ENCODE peak calls at places on chromosome 15, in ten cellular contexts. R is lung, H is AG09309, Y is K562, E is BJ, B is coronary artery, J is breast epithelium, G is OCI-LY7, X is thoracic aorta, F is Panc1. C is an unnamed sample.

GRCh38 chr15:31456329-31457060 is 129.9 kb downstream of the KLF13 start:
- DNase-seq in H (no peak), J (no peak), R (no peak), E (no peak), B (peak; percentile 67), F (no peak), Y (no peak), G (no peak), X (no peak), C (no peak)

GRCh38 chr15:59457103-59457502 is 19.1 kb downstream of the FAM81A start:
- DNase-seq in Y (no peak), X (no peak), B (no peak), J (no peak), E (no peak), G (no peak), F (no peak), R (no peak), H (no peak), C (no peak)

GRCh38 chr15:69060744-69061143 is 46.2 kb downstream of the NOX5 start:
- DNase-seq in Y (no peak), B (no peak), X (no peak), R (no peak), H (no peak), F (no peak), J (no peak), E (no peak), G (peak; percentile 52), C (no peak)

GRCh38 chr15:32718822-32719716 is 1.3 kb downstream of the GREM1 start:
- DNase-seq in J (no peak), B (no peak), H (no peak), G (no peak), Y (no peak), F (no peak), E (no peak), X (no peak), R (no peak), C (peak; percentile 61)

GRCh38 chr15:95712785-95713184 is 617.7 kb upstream of the NR2F2 start:
- DNase-seq in F (no peak), J (no peak), H (no peak), E (no peak), R (no peak), Y (no peak), X (no peak), B (no peak), G (no peak), C (no peak)

GRCh38 chr15:34796847-34797246 is 1.5 kb upstream of the ACTC1 start:
- DNase-seq in X (no peak), Y (no peak), B (no peak), G (no peak), J (no peak), F (no peak), E (no peak), H (no peak), R (no peak), C (no peak)

GRCh38 chr15:95024388-95024787 is 793.0 kb downstream of the MCTP2 start:
- DNase-seq in R (no peak), F (no peak), B (no peak), E (no peak), G (peak; percentile 19), J (no peak), H (no peak), Y (peak; percentile 47), X (no peak), C (no peak)

GRCh38 chr15:51726302-51727073 is 11.0 kb downstream of the LYSMD2 start:
- DNase-seq in E (peak; percentile 40), X (no peak), R (no peak), J (no peak), H (peak; percentile 38), G (no peak), F (no peak), B (no peak), Y (peak; percentile 84), C (peak; percentile 18)

GRCh38 chr15:39919740-39920509 is at the start of gene GPR176:
- DNase-seq in R (peak; percentile 31), F (no peak), H (peak; percentile 69), B (peak; percentile 89), G (no peak), Y (no peak), J (no peak), X (peak; percentile 25), E (peak; percentile 54), C (peak; percentile 56)

GRCh38 chr15:79192462-79193036 is 90.0 kb upstream of the ANKRD34C start:
- DNase-seq in R (no peak), G (no peak), J (no peak), X (no peak), H (peak; percentile 20), E (peak; percentile 24), B (no peak), Y (no peak), F (no peak), C (no peak)

GRCh38 chr15:39144051-39144450 is 436.8 kb upstream of the THBS1 start:
- DNase-seq in B (no peak), G (no peak), X (no peak), Y (no peak), F (no peak), E (no peak), J (no peak), R (no peak), H (no peak), C (no peak)

GRCh38 chr15:74398183-74398582 is 30.7 kb upstream of the CYP11A1 start:
- DNase-seq in Y (no peak), G (no peak), R (no peak), E (no peak), H (no peak), X (no peak), F (no peak), B (no peak), J (no peak), C (no peak)

GRCh38 chr15:80855206-80855605 is 76.0 kb downstream of the CEMIP start:
- DNase-seq in H (no peak), E (no peak), R (no peak), X (no peak), G (no peak), J (no peak), Y (no peak), B (no peak), F (no peak), C (no peak)

GRCh38 chr15:76393614-76394013 is 57.0 kb downstream of the ISL2 start:
- DNase-seq in G (no peak), F (no peak), B (no peak), R (no peak), Y (no peak), J (no peak), X (no peak), E (no peak), H (no peak), C (no peak)

GRCh38 chr15:57306944-57307411 is 69.3 kb upstream of the CGNL1 start:
- DNase-seq in J (no peak), E (no peak), G (no peak), H (no peak), X (no peak), F (no peak), Y (no peak), R (no peak), B (peak; percentile 69), C (no peak)
- TF ChIP-seq CTCF in J (no peak), E (no peak), G (no peak), H (no peak), X (no peak), F (no peak), Y (no peak), R (no peak), B (no peak), C (no peak)

GRCh38 chr15:44711089-44711355 is at the start of gene PATL2:
- DNase-seq in G (no peak), B (no peak), X (no peak), R (no peak), E (no peak), Y (no peak), J (no peak), F (no peak), H (no peak), C (no peak)
- TF ChIP-seq CTCF in G (no peak), B (no peak), X (peak; percentile 4), R (no peak), E (no peak), Y (no peak), J (no peak), F (no peak), H (no peak), C (no peak)

DNA sequence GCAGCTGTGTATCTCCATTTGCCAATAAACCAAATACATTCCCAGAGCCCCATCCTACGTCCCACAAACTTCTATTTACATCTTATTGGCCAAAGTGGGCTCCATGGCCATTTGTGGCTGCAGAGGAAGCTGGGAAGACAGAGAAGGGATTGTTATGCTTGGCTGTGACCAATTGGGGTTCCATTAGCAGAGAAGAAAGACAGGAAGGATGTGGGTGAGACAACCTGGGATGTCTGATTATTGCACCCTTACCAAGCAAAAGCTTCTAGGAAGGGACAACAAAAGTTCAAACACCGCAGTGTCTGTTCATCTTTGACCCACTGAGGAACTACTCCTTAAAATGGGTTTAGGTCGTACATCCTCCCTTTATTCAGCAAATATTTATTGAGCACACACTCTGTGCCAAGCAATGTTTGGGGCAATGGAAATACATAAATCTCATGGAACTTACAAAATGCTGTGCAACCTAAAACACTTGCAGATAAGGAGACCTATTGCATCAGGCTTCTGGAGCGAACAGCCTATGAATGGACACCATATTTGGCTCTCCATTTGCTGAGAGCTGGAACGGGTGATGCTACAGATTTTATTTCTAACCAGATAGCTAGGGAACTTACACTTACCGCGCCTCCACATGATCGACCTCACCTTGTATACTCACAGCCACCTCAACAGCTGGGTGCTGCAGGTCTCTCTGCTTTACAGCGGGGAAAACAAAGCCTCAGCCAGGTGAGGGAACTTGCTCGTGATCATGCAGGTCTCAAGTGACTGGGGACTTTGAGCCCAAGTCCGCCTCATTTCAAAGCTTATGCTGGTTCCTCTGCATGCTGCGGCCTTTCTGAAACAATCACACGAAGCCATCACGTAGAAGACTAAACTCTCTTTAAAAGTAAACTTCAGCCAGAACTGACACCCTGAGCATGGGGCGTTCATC is 21.4 kb upstream of the NR2E3 start:
- DNase-seq in R (no peak), F (no peak), H (no peak), G (no peak), E (no peak), Y (no peak), B (peak; percentile 19), X (no peak), J (no peak), C (no peak)
- TF ChIP-seq CTCF in R (no peak), F (no peak), H (no peak), G (no peak), E (no peak), Y (no peak), B (no peak), X (no peak), J (no peak), C (no peak)

GRCh38 chr15:60830479-60830878 is 351.5 kb upstream of the ICE2 start:
- DNase-seq in X (no peak), G (no peak), H (peak; percentile 49), E (peak; percentile 77), B (no peak), R (no peak), F (no peak), Y (no peak), J (no peak), C (no peak)
- TF ChIP-seq CTCF in X (no peak), G (no peak), H (no peak), E (no peak), B (no peak), R (no peak), F (no peak), Y (no peak), J (no peak), C (no peak)

C was measured in nephron progenitor cell.